ENCODE peak calls at places on chromosome 4, in six cellular contexts. J, Y, B, V, C and W are unnamed samples.

GRCh38 chr4:38155589-38156294 is 195.5 kb downstream of the PTTG2 start:
- DNase-seq in J (no peak), Y (no peak), B (no peak), V (peak; percentile 37), C (no peak), W (no peak)

GRCh38 chr4:99945718-99946345 is 586 bp downstream of the DNAJB14 start:
- DNase-seq in J (no peak), Y (peak; percentile 20), B (no peak), V (peak; percentile 36), C (peak; percentile 43), W (peak; percentile 27)

GRCh38 chr4:115145393-115146160 is 32.2 kb upstream of the NDST4 start:
- DNase-seq in J (no peak), Y (no peak), B (no peak), V (no peak), C (no peak), W (no peak)

GRCh38 chr4:186627226-186627865 is 72.0 kb upstream of the MTNR1A start:
- DNase-seq in J (no peak), Y (peak; percentile 16), B (no peak), V (peak; percentile 11), C (peak; percentile 34), W (no peak)

GRCh38 chr4:109079731-109080130 is 222.7 kb downstream of the COL25A1 start:
- DNase-seq in J (no peak), Y (peak; percentile 22), B (no peak), V (no peak), C (peak; percentile 49), W (peak; percentile 1)

GRCh38 chr4:81913427-81913878 is 441.7 kb upstream of the RASGEF1B start:
- DNase-seq in J (no peak), Y (peak; percentile 41), B (peak; percentile 51), V (peak; percentile 29), C (peak; percentile 21), W (peak; percentile 35)

GRCh38 chr4:133597252-133597651 is 448.2 kb downstream of the PCDH10 start:
- DNase-seq in J (no peak), Y (no peak), B (no peak), V (peak; percentile 7), C (no peak), W (no peak)

GRCh38 chr4:123121241-123121907 is 199.0 kb upstream of the NUDT6 start:
- DNase-seq in J (no peak), Y (peak; percentile 38), B (no peak), V (peak; percentile 33), C (peak; percentile 60), W (no peak)

GRCh38 chr4:17502764-17503163 is 9.1 kb downstream of the QDPR start:
- DNase-seq in J (no peak), Y (no peak), B (no peak), V (no peak), C (no peak), W (no peak)

GRCh38 chr4:141057582-141057981 is 75.7 kb downstream of the RNF150 start:
- DNase-seq in J (no peak), Y (no peak), B (no peak), V (no peak), C (no peak), W (no peak)

GRCh38 chr4:180665994-180666818 is 1577.0 kb upstream of the TENM3 start:
- DNase-seq in J (no peak), Y (peak; percentile 68), B (no peak), V (peak; percentile 83), C (peak; percentile 72), W (peak; percentile 31)

GRCh38 chr4:7867701-7868429 is 71.8 kb downstream of the AFAP1 start:
- DNase-seq in J (no peak), Y (peak; percentile 59), B (no peak), V (no peak), C (no peak), W (no peak)
- H3K4me3 ChIP-seq in J (no peak overlapping the region), Y (no peak overlapping the region), B (no peak overlapping the region), V (no peak overlapping the region), C (no peak overlapping the region), W (no peak overlapping the region)

DNA sequence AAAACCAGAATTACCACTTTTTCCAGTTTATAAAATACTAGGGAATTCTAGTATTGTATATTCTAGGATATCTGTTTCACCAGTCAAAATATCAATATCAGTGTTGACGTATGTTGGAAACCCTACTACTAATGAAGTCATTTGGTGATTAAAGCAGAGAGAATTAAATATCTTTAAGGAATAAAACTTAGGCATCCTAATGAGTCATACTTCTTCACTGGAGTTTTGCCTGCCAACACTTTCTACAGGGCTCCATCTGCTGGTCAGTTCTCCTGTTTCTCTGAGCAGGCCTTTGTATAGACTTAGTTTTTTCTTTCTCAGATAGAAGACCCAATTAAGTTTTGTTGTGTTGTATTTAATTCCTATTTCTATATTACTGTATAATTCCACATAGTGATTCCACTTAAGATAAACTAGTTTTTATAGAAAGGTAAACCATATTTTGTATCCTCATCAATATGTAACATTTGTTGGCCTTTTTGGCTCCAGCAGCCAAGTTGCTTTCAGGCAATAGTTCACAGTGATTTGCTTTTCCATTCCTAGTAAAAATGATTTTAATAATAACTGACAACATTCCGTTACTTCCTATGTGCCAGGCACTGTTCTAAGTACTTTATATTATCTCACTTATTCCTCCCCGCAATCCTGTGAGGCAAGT is 3.5 kb downstream of the AP1AR start:
- DNase-seq in J (peak; percentile 41), Y (peak; percentile 94), B (no peak), V (peak; percentile 93), C (peak; percentile 93), W (peak; percentile 85)
- TF ChIP-seq CTCF in J (peak; percentile 78), Y (peak; percentile 94), B (peak; percentile 87), V (peak; percentile 85), C (peak; percentile 89), W (peak; percentile 90)

GRCh38 chr4:26786916-26787315 is 73.7 kb upstream of the STIM2 start:
- DNase-seq in J (no peak), Y (no peak), B (no peak), V (no peak), C (no peak), W (no peak)
- H3K4me3 ChIP-seq in J (no peak overlapping the region), Y (no peak overlapping the region), B (no peak overlapping the region), V (no peak overlapping the region), C (no peak overlapping the region), W (no peak overlapping the region)

DNA sequence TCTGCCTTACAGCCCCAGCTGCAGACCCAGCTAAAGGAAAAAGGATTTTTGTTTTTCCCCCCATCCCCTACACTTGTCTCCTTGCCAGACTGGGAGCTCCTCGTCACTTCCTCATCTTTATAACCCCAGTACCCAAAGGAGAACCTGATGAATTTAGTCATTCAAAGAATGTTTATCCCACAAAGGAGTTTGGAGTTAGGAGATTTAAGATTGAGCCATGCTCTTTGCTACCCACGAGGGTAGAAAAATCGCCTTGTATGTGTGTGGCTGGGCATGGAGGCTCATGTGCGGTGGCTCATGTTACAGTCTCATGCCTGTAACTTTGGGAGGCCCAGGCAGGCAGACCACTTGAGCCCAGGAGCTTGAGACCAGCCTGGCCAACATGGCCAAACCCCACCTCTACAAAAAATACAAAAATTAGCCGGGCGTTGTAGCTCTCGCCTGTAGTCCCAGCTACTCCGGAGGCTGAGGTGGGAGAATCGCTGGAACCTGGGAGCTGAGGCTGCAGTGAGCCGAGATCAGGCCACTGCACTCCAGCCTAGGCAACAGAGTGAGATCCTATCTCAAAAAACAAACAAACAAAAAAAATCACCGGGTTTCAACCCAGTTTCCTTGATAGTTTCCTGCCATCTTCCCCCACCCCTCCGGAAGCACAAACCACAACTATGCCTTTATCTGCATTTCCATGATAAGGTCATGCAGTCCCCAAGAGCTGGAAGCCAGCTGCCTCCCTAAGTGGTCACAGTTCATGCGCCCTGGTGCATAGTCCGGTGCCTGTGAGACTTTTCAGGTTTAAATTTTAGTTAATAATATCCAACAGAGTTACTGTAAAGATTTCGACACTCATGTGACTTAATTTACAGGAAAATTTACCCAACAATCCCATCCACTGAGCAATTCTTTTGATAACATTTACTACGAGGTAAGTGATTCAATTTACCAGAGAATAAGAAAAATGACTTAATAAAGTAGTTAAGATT is 1.5 kb downstream of the CFAP97 start:
- DNase-seq in J (no peak), Y (peak; percentile 27), B (no peak), V (peak; percentile 28), C (peak; percentile 45), W (peak; percentile 38)
- TF ChIP-seq CTCF in J (no peak), Y (no peak), B (no peak), V (no peak), C (no peak), W (no peak)

DNA sequence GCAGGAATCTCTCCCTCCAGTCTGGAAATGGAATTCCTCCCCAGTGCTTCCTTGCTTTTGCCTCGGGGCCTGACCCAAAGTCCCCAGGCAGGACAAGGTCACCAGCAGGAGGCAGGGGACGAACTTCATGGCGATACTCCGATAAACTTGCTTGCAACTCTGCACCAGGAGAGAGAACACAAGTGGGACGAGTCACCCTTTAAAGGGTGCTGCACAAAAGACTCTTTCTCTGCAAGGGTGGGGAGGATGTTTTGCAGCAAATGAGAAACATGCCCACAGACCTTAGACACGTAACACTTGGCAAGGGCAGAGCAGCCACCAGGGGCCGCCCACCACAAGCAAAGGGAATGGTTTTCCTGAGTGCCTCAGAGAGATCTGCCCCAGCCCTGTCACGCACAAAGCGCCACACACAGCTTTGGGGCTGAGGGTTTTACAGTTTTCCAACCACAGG is at the start of gene FGFBP2:
- DNase-seq in J (no peak), Y (peak; percentile 49), B (no peak), V (peak; percentile 26), C (peak; percentile 74), W (peak; percentile 42)
- H3K4me3 ChIP-seq in J (no peak within 1 kb of the TSS), Y (no peak within 1 kb of the TSS), B (no peak within 1 kb of the TSS), V (no peak within 1 kb of the TSS), C (no peak within 1 kb of the TSS), W (no peak within 1 kb of the TSS)

GRCh38 chr4:112379306-112379705 is 82.1 kb downstream of the ALPK1 start:
- DNase-seq in J (no peak), Y (no peak), B (no peak), V (no peak), C (no peak), W (no peak)
- TF ChIP-seq CTCF in J (no peak), Y (no peak), B (no peak), V (no peak), C (no peak), W (no peak)